ENCODE peak calls at places on chromosome 5, in six cellular contexts. L, W, O, D, E and C are unnamed samples.

GRCh38 chr5:322281-322941 is 897 bp downstream of the AHRR start:
- DNase-seq in L (no peak), W (no peak), O (no peak), D (peak), E (no peak), C (peak)

GRCh38 chr5:149777382-149777781 is 47.3 kb downstream of the PPARGC1B start:
- DNase-seq in L (no peak), W (no peak), O (peak), D (no peak), E (peak), C (no peak)

GRCh38 chr5:169458269-169458668 is 125.3 kb upstream of the SPDL1 start:
- DNase-seq in L (no peak), W (no peak), O (peak), D (no peak), E (no peak), C (no peak)

GRCh38 chr5:1374030-1374679 is 29.3 kb upstream of the CLPTM1L start:
- DNase-seq in L (no peak), W (no peak), O (no peak), D (no peak), E (no peak), C (no peak)

GRCh38 chr5:159262472-159262858 is 625 bp upstream of the UBLCP1 start:
- DNase-seq in L (no peak), W (no peak), O (no peak), D (peak), E (no peak), C (no peak)

GRCh38 chr5:75885849-75886596 is 168.8 kb upstream of the POC5 start:
- DNase-seq in L (no peak), W (no peak), O (peak), D (no peak), E (no peak), C (no peak)

GRCh38 chr5:93874491-93874890 is 133.1 kb upstream of the POU5F2 start:
- DNase-seq in L (no peak), W (no peak), O (no peak), D (peak), E (no peak), C (no peak)

GRCh38 chr5:67234671-67235176 is 38.1 kb upstream of the CD180 start:
- DNase-seq in L (no peak), W (no peak), O (no peak), D (peak), E (peak), C (no peak)

GRCh38 chr5:130836729-130837660 is 328.1 kb downstream of the HINT1 start:
- DNase-seq in L (no peak), W (no peak), O (no peak), D (no peak), E (no peak), C (no peak)

GRCh38 chr5:172145870-172146747 is 41.9 kb downstream of the STK10 start:
- DNase-seq in L (peak), W (no peak), O (no peak), D (no peak), E (no peak), C (no peak)

GRCh38 chr5:117255211-117256032 is 680.8 kb upstream of the SEMA6A start:
- DNase-seq in L (no peak), W (no peak), O (no peak), D (no peak), E (no peak), C (no peak)

GRCh38 chr5:125668904-125669303 is 754.3 kb upstream of the GRAMD2B start:
- DNase-seq in L (no peak), W (no peak), O (peak), D (no peak), E (no peak), C (no peak)

GRCh38 chr5:148425808-148426207 is 42.0 kb downstream of the FBXO38 start:
- DNase-seq in L (no peak), W (no peak), O (no peak), D (no peak), E (no peak), C (no peak)

GRCh38 chr5:53339962-53340540 is 140.4 kb upstream of the FST start:
- DNase-seq in L (no peak), W (no peak), O (no peak), D (peak), E (no peak), C (no peak)

GRCh38 chr5:144183254-144183889 is 12.7 kb downstream of the KCTD16 start:
- DNase-seq in L (no peak), W (no peak), O (peak), D (peak), E (no peak), C (no peak)

GRCh38 chr5:115831163-115831768 is 10.1 kb downstream of the ATG12 start:
- DNase-seq in L (no peak), W (no peak), O (peak), D (peak), E (no peak), C (no peak)

GRCh38 chr5:139138109-139138508 is 60.1 kb downstream of the SIL1 start:
- DNase-seq in L (no peak), W (no peak), O (no peak), D (peak), E (no peak), C (no peak)

GRCh38 chr5:77847814-77848290 is 71.7 kb upstream of the TBCA start:
- DNase-seq in L (no peak), W (no peak), O (peak), D (no peak), E (no peak), C (no peak)

GRCh38 chr5:127615916-127616315 is 33.0 kb upstream of the CTXN3 start:
- DNase-seq in L (no peak), W (no peak), O (peak), D (peak), E (no peak), C (no peak)

GRCh38 chr5:110590187-110590586 is 136.3 kb downstream of the TMEM232 start:
- DNase-seq in L (no peak), W (no peak), O (peak), D (peak), E (no peak), C (no peak)

GRCh38 chr5:171432581-171433351 is 13.3 kb downstream of the FGF18 start:
- DNase-seq in L (peak), W (no peak), O (no peak), D (no peak), E (no peak), C (no peak)

GRCh38 chr5:17910318-17910717 is 276.1 kb downstream of the TAF11L14 start:
- DNase-seq in L (no peak), W (no peak), O (no peak), D (peak), E (no peak), C (no peak)

GRCh38 chr5:137735531-137736284 is at the start of gene KLHL3:
- DNase-seq in L (peak), W (peak), O (peak), D (peak), E (peak), C (no peak)

GRCh38 chr5:58752030-58752429 is 169.2 kb downstream of the RAB3C start:
- DNase-seq in L (no peak), W (no peak), O (no peak), D (no peak), E (no peak), C (no peak)

GRCh38 chr5:136212252-136212721 is 19.3 kb upstream of the SMIM32 start:
- DNase-seq in L (no peak), W (peak), O (peak), D (peak), E (peak), C (no peak)

GRCh38 chr5:141772281-141772680 is 90.3 kb upstream of the ARAP3 start:
- DNase-seq in L (peak), W (no peak), O (no peak), D (peak), E (no peak), C (no peak)

GRCh38 chr5:1995491-1995890 is 112.8 kb upstream of the IRX4 start:
- DNase-seq in L (peak), W (no peak), O (no peak), D (no peak), E (no peak), C (no peak)

GRCh38 chr5:128736567-128736966 is 198.5 kb upstream of the FBN2 start:
- DNase-seq in L (no peak), W (peak), O (peak), D (peak), E (no peak), C (no peak)

GRCh38 chr5:171295801-171296200 is 13.2 kb upstream of the TLX3 start:
- DNase-seq in L (no peak), W (no peak), O (no peak), D (no peak), E (no peak), C (no peak)

GRCh38 chr5:26205146-26205545 is 833.2 kb downstream of the CDH9 start:
- DNase-seq in L (no peak), W (no peak), O (no peak), D (no peak), E (no peak), C (no peak)

GRCh38 chr5:15837584-15838289 is 337.8 kb downstream of the FBXL7 start:
- DNase-seq in L (no peak), W (no peak), O (no peak), D (no peak), E (no peak), C (no peak)

GRCh38 chr5:81171769-81172168 is 61.4 kb upstream of the CKMT2 start:
- DNase-seq in L (no peak), W (no peak), O (no peak), D (no peak), E (no peak), C (no peak)